ENCODE peak calls at places on chromosome 2, in eight cellular contexts. One of them, this sample, is unnamed.

GRCh38 chr2:190947711-190948251 is 66.2 kb downstream of the STAT1 start:
- DNase-seq in naive thymus-derived CD4-positive, alpha-beta T cell: peak; percentile 74
- DNase-seq in MM.1S: peak; percentile 23
- DNase-seq in HCT116: peak; percentile 49
- DNase-seq in cardiac muscle cell: peak; percentile 93
- DNase-seq in gastrocnemius medialis: no peak
- DNase-seq in colonic mucosa: no peak
- DNase-seq in ovary: no peak
- DNase-seq in this sample: no peak

GRCh38 chr2:36650031-36650430 is 46.5 kb upstream of the VIT start:
- DNase-seq in naive thymus-derived CD4-positive, alpha-beta T cell: no peak
- DNase-seq in MM.1S: peak; percentile 48
- DNase-seq in HCT116: peak; percentile 73
- DNase-seq in cardiac muscle cell: peak; percentile 34
- DNase-seq in gastrocnemius medialis: peak; percentile 82
- DNase-seq in colonic mucosa: peak; percentile 64
- DNase-seq in ovary: no peak
- DNase-seq in this sample: no peak

GRCh38 chr2:238155051-238155760 is 3.6 kb upstream of the ERFE start:
- DNase-seq in naive thymus-derived CD4-positive, alpha-beta T cell: no peak
- DNase-seq in MM.1S: no peak
- DNase-seq in HCT116: no peak
- DNase-seq in cardiac muscle cell: peak; percentile 83
- DNase-seq in gastrocnemius medialis: no peak
- DNase-seq in colonic mucosa: peak; percentile 40
- DNase-seq in ovary: no peak
- DNase-seq in this sample: no peak

GRCh38 chr2:26245231-26245732 is 543 bp downstream of the HADHB start:
- DNase-seq in naive thymus-derived CD4-positive, alpha-beta T cell: no peak
- DNase-seq in MM.1S: peak; percentile 39
- DNase-seq in HCT116: no peak
- DNase-seq in cardiac muscle cell: no peak
- DNase-seq in gastrocnemius medialis: peak; percentile 24
- DNase-seq in colonic mucosa: peak; percentile 63
- DNase-seq in ovary: no peak
- DNase-seq in this sample: peak; percentile 71

GRCh38 chr2:134912406-134912805 is 6.2 kb upstream of the CCNT2 start:
- DNase-seq in naive thymus-derived CD4-positive, alpha-beta T cell: no peak
- DNase-seq in MM.1S: no peak
- DNase-seq in HCT116: no peak
- DNase-seq in cardiac muscle cell: peak; percentile 15
- DNase-seq in gastrocnemius medialis: no peak
- DNase-seq in colonic mucosa: no peak
- DNase-seq in ovary: no peak
- DNase-seq in this sample: no peak

GRCh38 chr2:113192459-113193100 is 18.8 kb downstream of the PSD4 start:
- DNase-seq in naive thymus-derived CD4-positive, alpha-beta T cell: no peak
- DNase-seq in MM.1S: no peak
- DNase-seq in HCT116: no peak
- DNase-seq in cardiac muscle cell: no peak
- DNase-seq in gastrocnemius medialis: no peak
- DNase-seq in colonic mucosa: no peak
- DNase-seq in ovary: no peak
- DNase-seq in this sample: no peak

GRCh38 chr2:194346189-194346588 is 1310.8 kb upstream of the SLC39A10 start:
- DNase-seq in naive thymus-derived CD4-positive, alpha-beta T cell: no peak
- DNase-seq in MM.1S: no peak
- DNase-seq in HCT116: no peak
- DNase-seq in cardiac muscle cell: no peak
- DNase-seq in gastrocnemius medialis: no peak
- DNase-seq in colonic mucosa: no peak
- DNase-seq in ovary: no peak
- DNase-seq in this sample: no peak

GRCh38 chr2:71607490-71607889 is 154.1 kb downstream of the DYSF start:
- DNase-seq in naive thymus-derived CD4-positive, alpha-beta T cell: no peak
- DNase-seq in MM.1S: no peak
- DNase-seq in HCT116: no peak
- DNase-seq in cardiac muscle cell: no peak
- DNase-seq in gastrocnemius medialis: no peak
- DNase-seq in colonic mucosa: no peak
- DNase-seq in ovary: peak; percentile 1
- DNase-seq in this sample: no peak

GRCh38 chr2:207216454-207216853 is 50.7 kb upstream of the KLF7 start:
- DNase-seq in naive thymus-derived CD4-positive, alpha-beta T cell: no peak
- DNase-seq in MM.1S: no peak
- DNase-seq in HCT116: no peak
- DNase-seq in cardiac muscle cell: no peak
- DNase-seq in gastrocnemius medialis: no peak
- DNase-seq in colonic mucosa: no peak
- DNase-seq in ovary: no peak
- DNase-seq in this sample: no peak

DNA sequence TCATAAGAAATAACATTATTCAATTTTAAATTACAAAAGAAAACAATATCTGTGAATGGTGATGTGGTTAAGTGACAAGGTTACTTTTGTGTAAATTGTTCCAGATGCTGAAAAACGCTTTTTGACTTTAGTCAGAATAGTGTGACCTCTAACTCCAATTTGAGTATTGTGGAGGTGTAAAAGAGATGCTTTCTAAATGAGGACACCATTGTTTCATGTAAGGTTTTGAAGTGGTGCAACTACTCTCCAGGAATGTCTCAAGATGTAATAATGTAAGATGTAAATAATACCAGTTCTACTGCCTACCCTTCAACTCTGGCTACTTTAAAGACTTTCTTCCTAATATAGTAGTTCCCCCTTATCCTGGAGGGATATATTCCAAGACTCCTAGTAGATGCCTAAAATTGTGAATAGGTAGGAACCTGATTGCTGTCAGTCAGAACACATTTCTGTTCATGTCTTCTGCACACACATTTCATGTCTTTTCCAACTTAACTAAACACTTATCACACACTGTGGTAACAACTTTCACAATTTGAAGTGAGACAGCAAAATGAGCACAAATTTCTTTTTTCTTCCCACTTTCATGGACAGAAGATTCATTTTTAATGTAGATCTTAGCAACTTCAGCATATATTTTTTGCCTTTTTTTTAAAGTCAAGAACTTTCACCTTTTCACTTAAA is 39.1 kb upstream of the PPP1R1C start:
- DNase-seq in naive thymus-derived CD4-positive, alpha-beta T cell: no peak
- DNase-seq in MM.1S: no peak
- DNase-seq in HCT116: no peak
- DNase-seq in cardiac muscle cell: no peak
- DNase-seq in gastrocnemius medialis: no peak
- DNase-seq in colonic mucosa: no peak
- DNase-seq in ovary: no peak
- DNase-seq in this sample: no peak
- H3K27ac ChIP-seq in naive thymus-derived CD4-positive, alpha-beta T cell: no peak overlapping the region
- H3K27ac ChIP-seq in MM.1S: no peak overlapping the region
- H3K27ac ChIP-seq in HCT116: peak overlapping the region; percentile 87
- H3K27ac ChIP-seq in cardiac muscle cell: no peak overlapping the region
- H3K27ac ChIP-seq in gastrocnemius medialis: no peak overlapping the region
- H3K27ac ChIP-seq in colonic mucosa: no peak overlapping the region
- H3K27ac ChIP-seq in ovary: no peak overlapping the region
- H3K27ac ChIP-seq in this sample: no peak overlapping the region

DNA sequence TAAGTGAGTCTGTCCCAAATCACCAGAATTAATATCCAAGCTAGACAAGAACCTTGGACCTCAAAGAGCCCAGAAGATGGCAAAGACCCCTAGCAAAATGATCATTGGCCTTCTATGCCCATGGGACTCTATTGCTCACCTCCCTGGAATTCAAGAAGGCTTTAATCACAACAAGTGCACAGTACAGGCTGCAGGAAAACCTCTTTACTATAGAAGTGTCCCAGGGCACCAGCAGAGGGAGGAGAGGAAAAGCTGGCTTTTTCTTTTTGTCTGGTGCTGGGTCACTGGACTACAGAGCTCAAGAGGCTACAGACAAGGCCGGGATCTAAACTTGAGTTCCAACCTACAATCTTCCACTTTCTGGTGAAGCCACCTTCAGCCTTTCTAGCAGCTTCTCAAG is 88.3 kb upstream of the PPP1CB start:
- DNase-seq in naive thymus-derived CD4-positive, alpha-beta T cell: no peak
- DNase-seq in MM.1S: no peak
- DNase-seq in HCT116: no peak
- DNase-seq in cardiac muscle cell: peak; percentile 55
- DNase-seq in gastrocnemius medialis: no peak
- DNase-seq in colonic mucosa: no peak
- DNase-seq in ovary: no peak
- DNase-seq in this sample: peak; percentile 78
- H3K4me1 ChIP-seq in naive thymus-derived CD4-positive, alpha-beta T cell: no peaks in the 10 kb centered on the region
- H3K4me1 ChIP-seq in MM.1S: no peaks in the 10 kb centered on the region
- H3K4me1 ChIP-seq in HCT116: peaks cover 24% of the 10 kb centered on the region
- H3K4me1 ChIP-seq in cardiac muscle cell: peaks cover 17% of the 10 kb centered on the region
- H3K4me1 ChIP-seq in gastrocnemius medialis: peaks cover 48% of the 10 kb centered on the region
- H3K4me1 ChIP-seq in colonic mucosa: peaks cover 13% of the 10 kb centered on the region
- H3K4me1 ChIP-seq in ovary: peaks cover 31% of the 10 kb centered on the region
- H3K4me1 ChIP-seq in this sample: peaks cover 13% of the 10 kb centered on the region

DNA sequence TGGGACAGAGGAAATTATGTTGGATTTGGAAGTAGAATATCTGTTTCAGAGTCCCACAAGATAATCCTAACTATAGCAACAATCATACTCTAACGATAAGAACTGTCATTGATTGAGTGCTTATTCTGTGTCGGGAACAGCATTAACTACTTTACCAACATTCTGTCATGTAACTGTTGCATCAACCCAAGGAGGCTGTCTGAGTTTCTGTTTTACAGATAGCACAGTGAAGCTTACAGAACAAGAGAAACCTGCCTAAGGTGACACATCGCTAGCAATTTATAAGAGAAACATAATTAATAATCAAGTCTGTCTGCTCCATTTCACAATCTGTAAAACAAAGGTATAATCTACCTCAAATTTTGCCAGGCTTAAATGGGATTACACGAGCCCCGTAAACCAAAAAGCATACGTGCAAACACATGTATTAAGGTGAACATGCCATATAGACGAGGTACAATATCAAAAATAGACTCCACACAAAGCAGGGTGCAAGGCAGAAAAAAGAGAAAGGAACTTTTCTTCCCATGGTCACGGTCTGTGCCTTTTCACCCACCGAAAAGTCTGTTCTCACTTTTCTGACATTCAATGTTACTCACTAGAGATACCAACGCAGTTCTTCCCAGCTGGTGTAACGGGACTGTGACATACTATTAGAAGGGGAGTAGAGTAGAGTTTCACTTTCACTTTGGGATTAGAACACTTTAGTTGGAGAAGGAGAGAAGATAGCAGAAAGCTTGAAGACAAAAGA is 37.2 kb upstream of the SLC8A1 start:
- DNase-seq in naive thymus-derived CD4-positive, alpha-beta T cell: no peak
- DNase-seq in MM.1S: peak; percentile 56
- DNase-seq in HCT116: no peak
- DNase-seq in cardiac muscle cell: peak; percentile 61
- DNase-seq in gastrocnemius medialis: no peak
- DNase-seq in colonic mucosa: no peak
- DNase-seq in ovary: no peak
- DNase-seq in this sample: no peak
- H3K4me3 ChIP-seq in naive thymus-derived CD4-positive, alpha-beta T cell: peak overlapping the region; percentile 3
- H3K4me3 ChIP-seq in MM.1S: peak overlapping the region; percentile 9
- H3K4me3 ChIP-seq in HCT116: no peak overlapping the region
- H3K4me3 ChIP-seq in cardiac muscle cell: no peak overlapping the region
- H3K4me3 ChIP-seq in gastrocnemius medialis: peak overlapping the region; percentile 46
- H3K4me3 ChIP-seq in colonic mucosa: peak overlapping the region; percentile 24
- H3K4me3 ChIP-seq in ovary: peak overlapping the region; percentile 31
- H3K4me3 ChIP-seq in this sample: peak overlapping the region; percentile 42

GRCh38 chr2:232349946-232350635 is 28.5 kb upstream of the ALPP start:
- DNase-seq in naive thymus-derived CD4-positive, alpha-beta T cell: no peak
- DNase-seq in MM.1S: no peak
- DNase-seq in HCT116: no peak
- DNase-seq in cardiac muscle cell: no peak
- DNase-seq in gastrocnemius medialis: no peak
- DNase-seq in colonic mucosa: no peak
- DNase-seq in ovary: no peak
- DNase-seq in this sample: no peak

GRCh38 chr2:232347369-232347768 is 31.2 kb upstream of the ALPP start:
- DNase-seq in naive thymus-derived CD4-positive, alpha-beta T cell: no peak
- DNase-seq in MM.1S: no peak
- DNase-seq in HCT116: no peak
- DNase-seq in cardiac muscle cell: no peak
- DNase-seq in gastrocnemius medialis: no peak
- DNase-seq in colonic mucosa: no peak
- DNase-seq in ovary: no peak
- DNase-seq in this sample: no peak

GRCh38 chr2:232350804-232351685 is 27.5 kb upstream of the ALPP start:
- DNase-seq in naive thymus-derived CD4-positive, alpha-beta T cell: no peak
- DNase-seq in MM.1S: no peak
- DNase-seq in HCT116: no peak
- DNase-seq in cardiac muscle cell: no peak
- DNase-seq in gastrocnemius medialis: no peak
- DNase-seq in colonic mucosa: peak; percentile 58
- DNase-seq in ovary: no peak
- DNase-seq in this sample: no peak

GRCh38 chr2:232348936-232349335 is 29.6 kb upstream of the ALPP start:
- DNase-seq in naive thymus-derived CD4-positive, alpha-beta T cell: no peak
- DNase-seq in MM.1S: peak; percentile 60
- DNase-seq in HCT116: peak; percentile 24
- DNase-seq in cardiac muscle cell: no peak
- DNase-seq in gastrocnemius medialis: no peak
- DNase-seq in colonic mucosa: peak; percentile 87
- DNase-seq in ovary: no peak
- DNase-seq in this sample: no peak

GRCh38 chr2:232349546-232349945 is 29.0 kb upstream of the ALPP start:
- DNase-seq in naive thymus-derived CD4-positive, alpha-beta T cell: no peak
- DNase-seq in MM.1S: no peak
- DNase-seq in HCT116: no peak
- DNase-seq in cardiac muscle cell: no peak
- DNase-seq in gastrocnemius medialis: no peak
- DNase-seq in colonic mucosa: no peak
- DNase-seq in ovary: no peak
- DNase-seq in this sample: no peak
- H3K27ac ChIP-seq in naive thymus-derived CD4-positive, alpha-beta T cell: no peak overlapping the region
- H3K27ac ChIP-seq in MM.1S: no peak overlapping the region
- H3K27ac ChIP-seq in HCT116: no peak overlapping the region
- H3K27ac ChIP-seq in cardiac muscle cell: no peak overlapping the region
- H3K27ac ChIP-seq in gastrocnemius medialis: no peak overlapping the region
- H3K27ac ChIP-seq in colonic mucosa: no peak overlapping the region
- H3K27ac ChIP-seq in ovary: no peak overlapping the region
- H3K27ac ChIP-seq in this sample: no peak overlapping the region

GRCh38 chr2:62824378-62824777 is 118.9 kb downstream of the EHBP1 start:
- DNase-seq in naive thymus-derived CD4-positive, alpha-beta T cell: no peak
- DNase-seq in MM.1S: no peak
- DNase-seq in HCT116: no peak
- DNase-seq in cardiac muscle cell: no peak
- DNase-seq in gastrocnemius medialis: no peak
- DNase-seq in colonic mucosa: no peak
- DNase-seq in ovary: no peak
- DNase-seq in this sample: no peak
- H3K4me1 ChIP-seq in naive thymus-derived CD4-positive, alpha-beta T cell: no peaks in the 10 kb centered on the region
- H3K4me1 ChIP-seq in MM.1S: no peaks in the 10 kb centered on the region
- H3K4me1 ChIP-seq in HCT116: no peaks in the 10 kb centered on the region
- H3K4me1 ChIP-seq in cardiac muscle cell: peaks cover 26% of the 10 kb centered on the region
- H3K4me1 ChIP-seq in gastrocnemius medialis: no peaks in the 10 kb centered on the region
- H3K4me1 ChIP-seq in colonic mucosa: no peaks in the 10 kb centered on the region
- H3K4me1 ChIP-seq in ovary: peaks cover 3% of the 10 kb centered on the region
- H3K4me1 ChIP-seq in this sample: no peaks in the 10 kb centered on the region

GRCh38 chr2:85697716-85698115 is 3.6 kb downstream of the GNLY start:
- DNase-seq in naive thymus-derived CD4-positive, alpha-beta T cell: no peak
- DNase-seq in MM.1S: no peak
- DNase-seq in HCT116: no peak
- DNase-seq in cardiac muscle cell: no peak
- DNase-seq in gastrocnemius medialis: no peak
- DNase-seq in colonic mucosa: no peak
- DNase-seq in ovary: no peak
- DNase-seq in this sample: no peak
- H3K4me3 ChIP-seq in naive thymus-derived CD4-positive, alpha-beta T cell: no peak overlapping the region
- H3K4me3 ChIP-seq in MM.1S: no peak overlapping the region
- H3K4me3 ChIP-seq in HCT116: no peak overlapping the region
- H3K4me3 ChIP-seq in cardiac muscle cell: no peak overlapping the region
- H3K4me3 ChIP-seq in gastrocnemius medialis: no peak overlapping the region
- H3K4me3 ChIP-seq in colonic mucosa: no peak overlapping the region
- H3K4me3 ChIP-seq in ovary: no peak overlapping the region
- H3K4me3 ChIP-seq in this sample: no peak overlapping the region

This sample was measured in ascending aorta.